ENCODE peak calls at places on chromosomes 3 and 15, in seven cellular contexts. S, A, H, T, Y, G and K are unnamed samples.

GRCh38 chr3:94716326-94717018 is 653.6 kb downstream of the NSUN3 start:
- DNase-seq in G (no peak), H (no peak), S (no peak), Y (no peak), A (no peak), T (no peak), K (no peak)

GRCh38 chr3:127135241-127136023 is 57.5 kb upstream of the PRR23E start:
- DNase-seq in T (peak; percentile 73), S (no peak), H (peak; percentile 64), Y (no peak), A (no peak), G (peak; percentile 6), K (peak; percentile 65)

GRCh38 chr3:181567446-181568075 is 144.2 kb upstream of the SOX2 start:
- DNase-seq in G (no peak), A (no peak), T (peak; percentile 55), H (no peak), S (no peak), Y (no peak), K (no peak)

GRCh38 chr15:74489518-74490338 is 28.8 kb upstream of the UBL7 start:
- DNase-seq in Y (peak; percentile 87), H (no peak), T (peak; percentile 60), A (peak; percentile 21), G (peak; percentile 49), S (peak; percentile 26), K (no peak)

GRCh38 chr15:43266834-43267233 is at the start of gene TGM5:
- DNase-seq in Y (no peak), G (no peak), H (no peak), S (no peak), T (no peak), A (no peak), K (no peak)

GRCh38 chr3:182294256-182294655 is 499.0 kb upstream of the ATP11B start:
- DNase-seq in T (no peak), S (no peak), Y (no peak), G (no peak), A (no peak), H (no peak), K (no peak)

GRCh38 chr15:66771351-66771650 is 69.3 kb downstream of the SMAD6 start:
- DNase-seq in S (no peak), T (no peak), A (no peak), G (no peak), Y (no peak), H (no peak), K (no peak)

GRCh38 chr3:102092617-102093466 is 243.5 kb downstream of the NFKBIZ start:
- DNase-seq in Y (no peak), S (no peak), H (no peak), A (no peak), T (peak; percentile 53), G (peak; percentile 67), K (no peak)

GRCh38 chr15:87623832-87624231 is 632.7 kb downstream of the NTRK3 start:
- DNase-seq in H (no peak), G (no peak), Y (no peak), T (peak; percentile 13), A (no peak), S (no peak), K (no peak)

GRCh38 chr3:28124882-28125281 is 116.5 kb upstream of the CMC1 start:
- DNase-seq in A (no peak), G (no peak), T (no peak), S (no peak), Y (no peak), H (no peak), K (no peak)

GRCh38 chr3:36214460-36214859 is 165.8 kb upstream of the STAC start:
- DNase-seq in A (no peak), S (no peak), T (no peak), H (no peak), Y (no peak), G (no peak), K (no peak)

GRCh38 chr15:48471073-48471472 is 139.8 kb downstream of the DUT start:
- DNase-seq in S (no peak), A (no peak), Y (no peak), H (no peak), G (no peak), T (no peak), K (no peak)

GRCh38 chr15:70636540-70637165 is 126.7 kb downstream of the UACA start:
- DNase-seq in A (no peak), H (no peak), S (no peak), T (peak; percentile 33), G (no peak), Y (no peak), K (peak; percentile 3)

GRCh38 chr3:138418556-138419206 is 15.7 kb upstream of the ESYT3 start:
- DNase-seq in A (no peak), G (peak; percentile 32), S (no peak), H (no peak), T (no peak), Y (no peak), K (no peak)

GRCh38 chr15:83064859-83065258 is 2.2 kb downstream of the BTBD1 start:
- DNase-seq in H (no peak), T (peak; percentile 64), S (no peak), A (no peak), Y (no peak), G (peak; percentile 37), K (no peak)

GRCh38 chr15:77228831-77229230 is 157.9 kb upstream of the TSPAN3 start:
- DNase-seq in A (no peak), Y (no peak), T (no peak), G (no peak), H (no peak), S (no peak), K (no peak)

GRCh38 chr3:46517016-46517770 is 19.4 kb downstream of the RTP3 start:
- DNase-seq in H (no peak), Y (no peak), T (peak; percentile 81), S (no peak), A (no peak), G (peak; percentile 86), K (no peak)

GRCh38 chr15:25905140-25905539 is 42.0 kb upstream of the ATP10A start:
- DNase-seq in Y (no peak), A (no peak), H (no peak), S (no peak), G (peak; percentile 88), T (peak; percentile 96), K (no peak)

GRCh38 chr3:157789162-157789561 is 285.9 kb upstream of the VEPH1 start:
- DNase-seq in S (no peak), T (no peak), G (no peak), Y (no peak), H (no peak), A (no peak), K (no peak)

GRCh38 chr3:157794771-157795170 is 291.6 kb upstream of the VEPH1 start:
- DNase-seq in A (no peak), Y (no peak), S (no peak), G (peak; percentile 53), H (no peak), T (peak; percentile 74), K (no peak)

DNA sequence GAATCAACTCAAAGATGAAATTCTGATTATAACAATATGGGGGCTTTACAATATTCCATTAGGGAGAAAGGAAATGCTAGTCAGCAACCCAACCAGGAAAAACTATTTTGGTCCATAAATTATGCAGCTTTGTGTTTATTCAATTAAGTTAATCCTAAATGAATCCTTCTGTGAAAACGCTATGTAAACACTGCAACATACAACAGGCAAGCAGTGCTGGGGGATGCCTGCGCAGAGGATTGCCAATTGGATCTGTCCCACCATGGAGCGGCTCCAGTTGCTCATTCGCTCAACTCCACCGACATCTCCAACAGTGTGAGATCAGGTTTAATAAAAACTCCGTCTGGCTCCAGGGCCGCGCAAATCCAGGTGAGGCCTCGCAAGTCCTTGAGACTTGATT is 290.5 kb upstream of the VEPH1 start:
- DNase-seq in S (no peak), A (no peak), Y (no peak), H (no peak), G (no peak), T (no peak), K (no peak)
- H3K27ac ChIP-seq in S (no peak overlapping the region), A (no peak overlapping the region), Y (no peak overlapping the region), H (no peak overlapping the region), G (no peak overlapping the region), T (no peak overlapping the region), K (no peak overlapping the region)

GRCh38 chr3:98971183-98971681 is 69.7 kb upstream of the DCBLD2 start:
- DNase-seq in Y (no peak), T (peak; percentile 87), H (no peak), G (peak; percentile 95), S (no peak), A (no peak), K (no peak)
- H3K27ac ChIP-seq in Y (no peak overlapping the region), T (peak overlapping the region; percentile 81), H (no peak overlapping the region), G (peak overlapping the region; percentile 39), S (no peak overlapping the region), A (no peak overlapping the region), K (no peak overlapping the region)

DNA sequence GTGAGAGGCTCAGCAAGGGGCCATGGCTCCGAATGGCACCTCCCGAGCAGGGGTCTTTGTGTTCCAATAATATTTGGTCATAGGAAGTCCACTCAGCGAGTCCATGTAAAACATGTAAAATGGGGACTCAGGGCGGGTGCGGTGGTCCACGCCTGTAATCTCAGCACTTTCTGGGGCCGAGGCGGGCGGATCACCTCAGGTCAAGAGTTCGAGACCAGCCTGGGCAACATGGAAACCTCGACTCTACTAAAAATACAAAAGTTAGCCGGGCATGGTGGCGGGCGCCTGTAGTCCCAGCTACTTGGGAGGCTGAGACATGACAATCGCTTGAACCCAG is 26.4 kb downstream of the EFCC1 start:
- DNase-seq in H (no peak), S (no peak), T (no peak), A (no peak), G (no peak), Y (no peak), K (no peak)
- H3K27ac ChIP-seq in H (no peak overlapping the region), S (no peak overlapping the region), T (no peak overlapping the region), A (peak overlapping the region; percentile 74), G (no peak overlapping the region), Y (peak overlapping the region; percentile 78), K (no peak overlapping the region)

GRCh38 chr15:63396546-63396939 is 14.9 kb upstream of the CA12 start:
- DNase-seq in S (no peak), Y (no peak), G (peak; percentile 24), A (no peak), H (no peak), T (no peak), K (no peak)
- H3K27ac ChIP-seq in S (no peak overlapping the region), Y (no peak overlapping the region), G (no peak overlapping the region), A (no peak overlapping the region), H (no peak overlapping the region), T (no peak overlapping the region), K (no peak overlapping the region)

DNA sequence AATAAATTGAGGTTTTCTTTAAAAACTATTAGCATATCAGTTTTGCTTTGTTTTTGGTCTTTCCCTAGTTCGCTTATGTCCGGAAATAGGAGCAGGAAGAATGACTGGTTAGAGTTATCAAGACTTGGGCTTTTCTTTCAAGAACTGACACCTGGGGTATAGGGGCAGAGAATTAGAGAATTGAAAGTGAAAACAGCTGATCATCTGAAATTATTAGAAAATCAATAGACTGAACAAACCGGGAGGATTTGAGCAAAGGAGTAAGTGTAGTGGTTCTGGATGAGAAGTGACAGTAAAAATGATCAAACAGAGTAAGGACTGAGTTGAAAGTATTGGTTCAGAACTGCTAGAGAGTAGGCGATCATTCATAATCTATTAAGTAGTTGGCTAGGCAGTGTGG is 6.0 kb downstream of the MINDY2 start:
- DNase-seq in S (no peak), A (no peak), T (no peak), G (no peak), Y (no peak), H (no peak), K (no peak)
- H3K27ac ChIP-seq in S (no peak overlapping the region), A (no peak overlapping the region), T (no peak overlapping the region), G (no peak overlapping the region), Y (no peak overlapping the region), H (no peak overlapping the region), K (no peak overlapping the region)

GRCh38 chr3:197514786-197515090 is 41.0 kb downstream of the BDH1 start:
- DNase-seq in H (no peak), T (no peak), Y (no peak), S (no peak), G (no peak), A (no peak), K (no peak)
- H3K27ac ChIP-seq in H (no peak overlapping the region), T (no peak overlapping the region), Y (no peak overlapping the region), S (no peak overlapping the region), G (no peak overlapping the region), A (no peak overlapping the region), K (no peak overlapping the region)